ENCODE peak calls at places on chromosomes 11 and 22, in four cellular contexts. One of them, this sample, is unnamed.

GRCh38 chr22:44698531-44699421 is 3.2 kb upstream of the PRR5 start:
- DNase-seq in AG04450: peak
- DNase-seq in nephron progenitor cell: peak
- DNase-seq in left lung: peak
- DNase-seq in this sample: no peak

GRCh38 chr11:79675081-79675480 is 234.3 kb upstream of the TENM4 start:
- DNase-seq in AG04450: no peak
- DNase-seq in nephron progenitor cell: no peak
- DNase-seq in left lung: no peak
- DNase-seq in this sample: no peak

GRCh38 chr11:126890561-126890960 is 110.0 kb downstream of the KIRREL3 start:
- DNase-seq in AG04450: no peak
- DNase-seq in nephron progenitor cell: no peak
- DNase-seq in left lung: no peak
- DNase-seq in this sample: no peak

GRCh38 chr11:93236741-93237675 is 39.2 kb upstream of the SLC36A4 start:
- DNase-seq in AG04450: no peak
- DNase-seq in nephron progenitor cell: peak
- DNase-seq in left lung: no peak
- DNase-seq in this sample: no peak

GRCh38 chr22:31295831-31296230 is 3.5 kb upstream of the PIK3IP1 start:
- DNase-seq in AG04450: no peak
- DNase-seq in nephron progenitor cell: no peak
- DNase-seq in left lung: no peak
- DNase-seq in this sample: no peak

GRCh38 chr11:22597062-22597461 is 28.6 kb downstream of the FANCF start:
- DNase-seq in AG04450: no peak
- DNase-seq in nephron progenitor cell: no peak
- DNase-seq in left lung: no peak
- DNase-seq in this sample: no peak

GRCh38 chr11:2310786-2311455 is 9.1 kb downstream of the TSPAN32 start:
- DNase-seq in AG04450: no peak
- DNase-seq in nephron progenitor cell: no peak
- DNase-seq in left lung: no peak
- DNase-seq in this sample: no peak

GRCh38 chr11:62854825-62855570 is 15.6 kb upstream of the WDR74 start:
- DNase-seq in AG04450: no peak
- DNase-seq in nephron progenitor cell: no peak
- DNase-seq in left lung: no peak
- DNase-seq in this sample: no peak

GRCh38 chr11:126007263-126007662 is 55.4 kb downstream of the CDON start:
- DNase-seq in AG04450: no peak
- DNase-seq in nephron progenitor cell: no peak
- DNase-seq in left lung: no peak
- DNase-seq in this sample: no peak

GRCh38 chr11:75583710-75584658 is 21.9 kb downstream of the SERPINH1 start:
- DNase-seq in AG04450: no peak
- DNase-seq in nephron progenitor cell: peak
- DNase-seq in left lung: peak
- DNase-seq in this sample: peak

GRCh38 chr11:60867871-60868681 is 734 bp downstream of the ZP1 start:
- DNase-seq in AG04450: no peak
- DNase-seq in nephron progenitor cell: no peak
- DNase-seq in left lung: no peak
- DNase-seq in this sample: no peak

GRCh38 chr22:19290400-19291217 is 910 bp downstream of the CLTCL1 start:
- DNase-seq in AG04450: no peak
- DNase-seq in nephron progenitor cell: peak
- DNase-seq in left lung: no peak
- DNase-seq in this sample: no peak

GRCh38 chr11:21861314-21861713 is 331.6 kb upstream of the ANO5 start:
- DNase-seq in AG04450: no peak
- DNase-seq in nephron progenitor cell: no peak
- DNase-seq in left lung: no peak
- DNase-seq in this sample: no peak

GRCh38 chr11:64371201-64371600 is 12.2 kb downstream of the RPS6KA4 start:
- DNase-seq in AG04450: no peak
- DNase-seq in nephron progenitor cell: no peak
- DNase-seq in left lung: no peak
- DNase-seq in this sample: no peak

GRCh38 chr11:134516529-134516928 is 104.5 kb upstream of the B3GAT1 start:
- DNase-seq in AG04450: no peak
- DNase-seq in nephron progenitor cell: peak
- DNase-seq in left lung: peak
- DNase-seq in this sample: no peak

GRCh38 chr11:98434296-98434695 is 586.5 kb upstream of the CNTN5 start:
- DNase-seq in AG04450: no peak
- DNase-seq in nephron progenitor cell: no peak
- DNase-seq in left lung: no peak
- DNase-seq in this sample: no peak

GRCh38 chr11:126862664-126863247 is 137.8 kb downstream of the KIRREL3 start:
- DNase-seq in AG04450: no peak
- DNase-seq in nephron progenitor cell: no peak
- DNase-seq in left lung: no peak
- DNase-seq in this sample: no peak

GRCh38 chr11:86151188-86152005 is 82.5 kb upstream of the PICALM start:
- DNase-seq in AG04450: no peak
- DNase-seq in nephron progenitor cell: peak
- DNase-seq in left lung: no peak
- DNase-seq in this sample: no peak

GRCh38 chr22:45261407-45262088 is 20.9 kb upstream of the KIAA0930 start:
- DNase-seq in AG04450: no peak
- DNase-seq in nephron progenitor cell: no peak
- DNase-seq in left lung: no peak
- DNase-seq in this sample: no peak

GRCh38 chr11:62133328-62134065 is 9.7 kb downstream of the INCENP start:
- DNase-seq in AG04450: no peak
- DNase-seq in nephron progenitor cell: no peak
- DNase-seq in left lung: no peak
- DNase-seq in this sample: no peak

GRCh38 chr11:128587415-128587814 is at the start of gene ETS1:
- DNase-seq in AG04450: no peak
- DNase-seq in nephron progenitor cell: no peak
- DNase-seq in left lung: no peak
- DNase-seq in this sample: no peak

GRCh38 chr11:123085497-123085896 is 23.6 kb upstream of the HSPA8 start:
- DNase-seq in AG04450: no peak
- DNase-seq in nephron progenitor cell: no peak
- DNase-seq in left lung: no peak
- DNase-seq in this sample: no peak

GRCh38 chr22:22109693-22110466 is 127.3 kb upstream of the TOP3B start:
- DNase-seq in AG04450: no peak
- DNase-seq in nephron progenitor cell: no peak
- DNase-seq in left lung: no peak
- DNase-seq in this sample: no peak

GRCh38 chr22:44671742-44672141 is 30.3 kb upstream of the PRR5 start:
- DNase-seq in AG04450: no peak
- DNase-seq in nephron progenitor cell: no peak
- DNase-seq in left lung: no peak
- DNase-seq in this sample: no peak

GRCh38 chr11:103633037-103633788 is 403.2 kb upstream of the DDI1 start:
- DNase-seq in AG04450: no peak
- DNase-seq in nephron progenitor cell: no peak
- DNase-seq in left lung: no peak
- DNase-seq in this sample: no peak

GRCh38 chr22:35328472-35328885 is 28.8 kb downstream of the TOM1 start:
- DNase-seq in AG04450: no peak
- DNase-seq in nephron progenitor cell: no peak
- DNase-seq in left lung: peak
- DNase-seq in this sample: no peak

DNA sequence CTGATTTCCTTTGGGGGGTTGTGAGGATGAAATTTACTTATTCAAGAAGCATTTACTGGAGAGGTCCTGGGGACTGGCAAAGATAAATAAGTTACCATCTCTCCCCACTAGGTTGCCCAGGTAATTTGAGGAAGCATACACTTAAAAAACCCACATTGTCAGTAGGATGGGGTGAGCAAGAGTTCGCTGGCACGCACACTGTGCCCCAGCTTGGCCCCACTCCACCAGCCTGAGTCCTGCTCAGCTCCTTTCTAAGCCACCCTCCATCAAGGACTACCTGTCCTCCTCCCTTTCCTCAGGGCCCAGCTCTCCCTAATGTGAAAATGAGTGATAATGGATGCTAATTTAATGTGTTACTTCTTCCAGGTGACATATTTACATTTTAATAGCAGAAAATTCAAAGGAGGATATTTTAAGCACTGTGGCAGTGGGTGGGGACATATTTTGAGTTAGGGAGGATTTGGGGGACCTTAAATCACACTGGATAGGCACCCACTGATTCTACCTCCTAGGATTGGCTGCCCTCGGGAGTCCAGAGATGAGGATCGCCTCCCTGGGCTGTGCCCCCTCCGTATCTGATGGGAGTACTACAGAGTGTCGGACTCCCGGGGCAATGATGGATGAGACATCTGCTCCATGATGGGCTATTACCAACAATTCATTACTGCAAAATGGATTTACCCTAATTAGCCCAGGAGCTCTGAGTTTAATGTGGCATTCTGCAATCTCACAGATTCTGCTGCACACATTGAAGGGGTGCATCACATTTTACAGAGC is 216.7 kb upstream of the PLET1 start:
- DNase-seq in AG04450: no peak
- DNase-seq in nephron progenitor cell: no peak
- DNase-seq in left lung: no peak
- DNase-seq in this sample: no peak
- TF ChIP-seq CTCF in AG04450: no peak
- TF ChIP-seq CTCF in nephron progenitor cell: no peak
- TF ChIP-seq CTCF in left lung: no peak
- TF ChIP-seq CTCF in this sample: no peak

GRCh38 chr11:71372693-71373657 is 75.2 kb downstream of the DHCR7 start:
- DNase-seq in AG04450: peak
- DNase-seq in nephron progenitor cell: no peak
- DNase-seq in left lung: no peak
- DNase-seq in this sample: no peak
- TF ChIP-seq CTCF in AG04450: peak
- TF ChIP-seq CTCF in nephron progenitor cell: peak
- TF ChIP-seq CTCF in left lung: no peak
- TF ChIP-seq CTCF in this sample: peak

DNA sequence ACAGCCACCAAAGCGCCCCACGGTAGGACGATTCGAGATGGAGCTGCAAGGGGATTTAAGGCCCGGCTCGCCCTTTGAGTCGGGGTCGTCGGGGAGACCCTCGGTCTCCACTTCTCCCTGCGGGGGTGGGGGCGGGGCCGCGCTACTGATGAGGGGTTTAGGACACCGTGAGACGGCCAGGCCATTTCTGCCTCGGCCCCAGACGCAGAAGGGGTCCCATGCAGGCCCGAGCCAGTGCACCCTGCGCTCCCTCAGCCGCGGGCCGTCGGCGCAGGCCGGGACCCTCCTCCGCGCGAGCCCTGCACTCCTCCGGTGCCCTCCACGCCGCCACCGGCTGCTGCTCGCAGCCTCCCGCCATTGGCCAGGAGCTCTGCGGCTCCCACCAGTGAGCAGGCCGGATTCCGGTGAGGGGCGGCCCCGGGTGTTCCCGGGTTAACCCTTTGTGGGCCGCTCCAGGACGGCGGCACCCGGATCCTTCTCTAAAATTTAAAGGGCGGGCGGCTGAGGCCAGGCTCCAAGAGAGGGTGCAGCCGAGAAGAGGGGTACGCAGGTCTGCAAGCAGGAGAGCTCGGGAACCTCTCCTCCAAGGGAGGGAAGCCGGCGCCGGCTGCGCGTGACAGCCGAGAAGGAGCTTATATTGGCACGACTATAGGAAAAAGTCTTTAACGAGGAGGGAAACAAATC is 18.0 kb downstream of the CREB3L1 start:
- DNase-seq in AG04450: no peak
- DNase-seq in nephron progenitor cell: peak
- DNase-seq in left lung: peak
- DNase-seq in this sample: peak
- TF ChIP-seq CTCF in AG04450: no peak
- TF ChIP-seq CTCF in nephron progenitor cell: no peak
- TF ChIP-seq CTCF in left lung: no peak
- TF ChIP-seq CTCF in this sample: no peak

GRCh38 chr11:10500757-10501684 is 40.0 kb downstream of the RNF141 start:
- DNase-seq in AG04450: no peak
- DNase-seq in nephron progenitor cell: no peak
- DNase-seq in left lung: peak
- DNase-seq in this sample: peak

GRCh38 chr11:10503217-10503616 is 37.8 kb downstream of the RNF141 start:
- DNase-seq in AG04450: no peak
- DNase-seq in nephron progenitor cell: no peak
- DNase-seq in left lung: no peak
- DNase-seq in this sample: peak

GRCh38 chr11:10503777-10504176 is 37.2 kb downstream of the RNF141 start:
- DNase-seq in AG04450: no peak
- DNase-seq in nephron progenitor cell: no peak
- DNase-seq in left lung: no peak
- DNase-seq in this sample: no peak

GRCh38 chr11:10502770-10503169 is 38.2 kb downstream of the RNF141 start:
- DNase-seq in AG04450: no peak
- DNase-seq in nephron progenitor cell: no peak
- DNase-seq in left lung: no peak
- DNase-seq in this sample: no peak

GRCh38 chr11:10502065-10502680 is 38.8 kb downstream of the RNF141 start:
- DNase-seq in AG04450: no peak
- DNase-seq in nephron progenitor cell: no peak
- DNase-seq in left lung: no peak
- DNase-seq in this sample: peak
- TF ChIP-seq CTCF in AG04450: no peak
- TF ChIP-seq CTCF in nephron progenitor cell: no peak
- TF ChIP-seq CTCF in left lung: no peak
- TF ChIP-seq CTCF in this sample: no peak

DNA sequence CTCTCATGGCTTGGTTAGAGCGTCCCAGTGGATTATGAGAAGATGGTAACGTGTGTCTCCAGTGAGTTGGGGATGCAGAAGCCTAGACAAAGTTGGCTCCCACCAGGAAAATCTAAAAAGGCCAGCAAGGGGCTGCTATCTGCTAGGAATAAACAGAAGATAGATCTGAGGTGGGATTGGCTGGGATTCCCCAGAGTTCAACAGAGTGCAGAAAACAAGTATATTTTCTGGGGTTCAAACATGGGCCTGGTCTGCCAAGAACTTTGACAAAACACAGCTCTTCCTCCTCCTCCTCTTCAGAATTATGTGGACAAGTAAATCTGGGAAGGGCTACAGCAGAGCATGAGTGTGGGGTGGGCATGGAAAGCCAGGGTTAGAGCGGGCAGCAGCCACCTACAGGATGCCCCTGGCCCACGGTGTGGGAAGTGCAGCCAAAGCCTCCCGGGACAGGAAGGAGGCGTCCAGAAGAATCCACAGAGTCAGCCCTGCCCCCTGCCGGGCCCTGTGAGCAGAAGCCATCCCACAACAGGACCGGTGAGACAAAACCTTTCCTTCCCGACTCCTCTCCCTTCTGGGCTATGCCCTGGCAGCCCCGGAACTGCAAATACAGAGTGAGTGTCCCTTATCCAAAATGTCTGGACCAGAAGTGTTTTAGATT is 67.1 kb downstream of the CD82 start:
- DNase-seq in AG04450: no peak
- DNase-seq in nephron progenitor cell: no peak
- DNase-seq in left lung: no peak
- DNase-seq in this sample: no peak
- TF ChIP-seq CTCF in AG04450: peak
- TF ChIP-seq CTCF in nephron progenitor cell: peak
- TF ChIP-seq CTCF in left lung: peak
- TF ChIP-seq CTCF in this sample: peak

This sample was measured in GM13977.